ENCODE peak calls at places on chromosomes 6 and 20, in six cellular contexts. E is WERI-Rb-1; H is NCI-H748 treated with DMSO at 0.1 percent for 48 hours; Q is CD8-positive, alpha-beta memory T cell; X is brain microvascular endothelial cell; B is endothelial cell. L is an unnamed sample.

GRCh38 chr20:35320396-35321126 is 28.3 kb upstream of the FAM83C start:
- DNase-seq in E (no peak), B (no peak), X (peak; percentile 95), H (no peak), Q (no peak), L (no peak)

GRCh38 chr20:5844063-5844681 is 94.0 kb downstream of the SHLD1 start:
- DNase-seq in B (no peak), E (no peak), Q (peak; percentile 6), H (no peak), X (peak; percentile 39), L (peak; percentile 52)

GRCh38 chr6:91317247-91317646 is 730.4 kb upstream of the MAP3K7 start:
- DNase-seq in H (no peak), Q (no peak), B (no peak), E (no peak), X (no peak), L (no peak)

GRCh38 chr6:35718911-35719381 is 17.9 kb upstream of the ARMC12 start:
- DNase-seq in E (no peak), B (no peak), H (no peak), X (no peak), Q (no peak), L (no peak)

GRCh38 chr20:31363295-31363694 is 5.1 kb upstream of the DEFB118 start:
- DNase-seq in Q (no peak), B (no peak), E (no peak), X (no peak), H (no peak), L (no peak)

GRCh38 chr6:21922086-21922485 is 328.5 kb downstream of the SOX4 start:
- DNase-seq in H (no peak), X (no peak), Q (no peak), E (no peak), B (no peak), L (no peak)

GRCh38 chr20:40966516-40967185 is 62.0 kb upstream of the TOP1 start:
- DNase-seq in H (no peak), B (no peak), Q (no peak), X (no peak), E (no peak), L (no peak)

GRCh38 chr6:148831064-148831463 is 84.2 kb downstream of the UST start:
- DNase-seq in E (no peak), B (no peak), X (no peak), H (no peak), Q (peak; percentile 16), L (peak; percentile 5)

GRCh38 chr6:150145830-150146229 is 3.0 kb downstream of the PPP1R14C start:
- DNase-seq in H (no peak), X (no peak), Q (no peak), B (no peak), E (no peak), L (no peak)

GRCh38 chr6:31702819-31703716 is at the start of gene ABHD16A:
- DNase-seq in B (peak; percentile 93), Q (peak; percentile 95), X (peak; percentile 98), E (peak; percentile 100), H (peak; percentile 91), L (peak; percentile 96)

GRCh38 chr6:19759117-19759880 is 77.9 kb upstream of the ID4 start:
- DNase-seq in H (no peak), Q (no peak), X (peak; percentile 49), E (no peak), B (no peak), L (no peak)

GRCh38 chr20:38609828-38610227 is 8.2 kb downstream of the ARHGAP40 start:
- DNase-seq in H (no peak), Q (no peak), E (no peak), B (no peak), X (no peak), L (no peak)

GRCh38 chr6:15444081-15444731 is 198.3 kb downstream of the JARID2 start:
- DNase-seq in X (no peak), B (no peak), Q (no peak), E (no peak), H (no peak), L (no peak)

GRCh38 chr6:2196079-2196679 is 49.2 kb downstream of the GMDS start:
- DNase-seq in B (peak; percentile 42), E (peak; percentile 50), X (peak; percentile 55), Q (no peak), H (peak; percentile 57), L (no peak)

GRCh38 chr6:135962731-135963130 is 111.2 kb downstream of the PDE7B start:
- DNase-seq in B (no peak), E (no peak), Q (no peak), X (peak; percentile 90), H (no peak), L (no peak)

GRCh38 chr20:5731753-5732366 is 18.3 kb upstream of the SHLD1 start:
- DNase-seq in Q (no peak), H (no peak), X (no peak), B (no peak), E (no peak), L (no peak)

GRCh38 chr20:41260734-41261220 is 56.8 kb downstream of the ZHX3 start:
- DNase-seq in X (no peak), Q (no peak), E (no peak), B (no peak), H (no peak), L (no peak)

GRCh38 chr6:167090171-167090570 is 32.7 kb upstream of the CCR6 start:
- DNase-seq in B (no peak), X (no peak), Q (no peak), E (no peak), H (no peak), L (no peak)

GRCh38 chr6:166156942-166157341 is 10.7 kb downstream of the TBXT start:
- DNase-seq in Q (no peak), H (peak; percentile 17), E (no peak), X (peak; percentile 7), B (no peak), L (no peak)

GRCh38 chr6:147986891-147987290 is 355.7 kb upstream of the SASH1 start:
- DNase-seq in X (no peak), Q (no peak), H (peak; percentile 33), B (no peak), E (no peak), L (no peak)

GRCh38 chr6:41655706-41656668 is 17.7 kb downstream of the MDFI start:
- DNase-seq in H (no peak), E (no peak), B (peak; percentile 50), Q (no peak), X (peak; percentile 44), L (no peak)

GRCh38 chr20:54026300-54027064 is 43.9 kb downstream of the BCAS1 start:
- DNase-seq in B (no peak), H (no peak), E (no peak), Q (no peak), X (no peak), L (no peak)

GRCh38 chr6:120935908-120936307 is 398.4 kb downstream of the TBC1D32 start:
- DNase-seq in Q (no peak), H (no peak), X (no peak), E (no peak), B (no peak), L (no peak)

GRCh38 chr6:10389739-10390494 is 25.0 kb downstream of the TFAP2A start:
- DNase-seq in X (no peak), H (no peak), E (no peak), Q (no peak), B (no peak), L (no peak)

GRCh38 chr6:28816909-28817807 is 106.6 kb downstream of the TRIM27 start:
- DNase-seq in E (peak; percentile 40), B (peak; percentile 22), Q (no peak), X (peak; percentile 90), H (peak; percentile 37), L (no peak)

GRCh38 chr6:1970151-1970561 is 275.2 kb downstream of the GMDS start:
- DNase-seq in Q (no peak), B (no peak), X (no peak), E (no peak), H (no peak), L (no peak)

GRCh38 chr6:150567823-150568383 is 31.8 kb upstream of the PLEKHG1 start:
- DNase-seq in X (no peak), Q (no peak), B (no peak), E (no peak), H (no peak), L (no peak)

GRCh38 chr6:129608886-129609540 is 101.0 kb downstream of the ARHGAP18 start:
- DNase-seq in Q (no peak), E (no peak), X (no peak), B (no peak), H (no peak), L (no peak)

GRCh38 chr6:31781244-31782125 is 4.4 kb upstream of the VWA7 start:
- DNase-seq in B (no peak), E (no peak), H (no peak), Q (no peak), X (no peak), L (no peak)

GRCh38 chr6:65746302-65746701 is 39.3 kb upstream of the EYS start:
- DNase-seq in Q (no peak), E (no peak), H (no peak), X (no peak), B (no peak), L (no peak)